ENCODE peak calls at places on chromosome 17, in nine cellular contexts. One of them, this sample, is unnamed.

GRCh38 chr17:79742951-79743476 is 12.3 kb downstream of the ENPP7 start:
- DNase-seq in GOT3: no peak
- DNase-seq in EH: no peak
- DNase-seq in endodermal cell: no peak
- DNase-seq in ELR: no peak
- DNase-seq in A549: no peak
- DNase-seq in activated CD4-positive, alpha-beta T cell treated with anti-CD3 and anti-CD28 coated beads, Interleukin-2, amount 50 U/mL, for 48 hours: no peak
- DNase-seq in NAMALWA: no peak
- DNase-seq in NCI-H2081: no peak
- DNase-seq in this sample: no peak

GRCh38 chr17:62869885-62870580 is 61.9 kb upstream of the MARCHF10 start:
- DNase-seq in GOT3: no peak
- DNase-seq in EH: peak
- DNase-seq in endodermal cell: peak
- DNase-seq in ELR: peak
- DNase-seq in A549: peak
- DNase-seq in activated CD4-positive, alpha-beta T cell treated with anti-CD3 and anti-CD28 coated beads, Interleukin-2, amount 50 U/mL, for 48 hours: no peak
- DNase-seq in NAMALWA: no peak
- DNase-seq in NCI-H2081: no peak
- DNase-seq in this sample: peak

GRCh38 chr17:35731239-35731931 is at the start of gene RASL10B:
- DNase-seq in GOT3: no peak
- DNase-seq in EH: peak
- DNase-seq in endodermal cell: peak
- DNase-seq in ELR: peak
- DNase-seq in A549: no peak
- DNase-seq in activated CD4-positive, alpha-beta T cell treated with anti-CD3 and anti-CD28 coated beads, Interleukin-2, amount 50 U/mL, for 48 hours: peak
- DNase-seq in NAMALWA: no peak
- DNase-seq in NCI-H2081: peak
- DNase-seq in this sample: no peak

GRCh38 chr17:76902476-76902875 is 34.3 kb downstream of the MGAT5B start:
- DNase-seq in GOT3: no peak
- DNase-seq in EH: no peak
- DNase-seq in endodermal cell: no peak
- DNase-seq in ELR: no peak
- DNase-seq in A549: no peak
- DNase-seq in activated CD4-positive, alpha-beta T cell treated with anti-CD3 and anti-CD28 coated beads, Interleukin-2, amount 50 U/mL, for 48 hours: no peak
- DNase-seq in NAMALWA: no peak
- DNase-seq in NCI-H2081: no peak
- DNase-seq in this sample: no peak

GRCh38 chr17:491086-492014 is 138.7 kb upstream of the RPH3AL start:
- DNase-seq in GOT3: no peak
- DNase-seq in EH: peak
- DNase-seq in endodermal cell: peak
- DNase-seq in ELR: peak
- DNase-seq in A549: peak
- DNase-seq in activated CD4-positive, alpha-beta T cell treated with anti-CD3 and anti-CD28 coated beads, Interleukin-2, amount 50 U/mL, for 48 hours: peak
- DNase-seq in NAMALWA: no peak
- DNase-seq in NCI-H2081: no peak
- DNase-seq in this sample: no peak

GRCh38 chr17:2271985-2272702 is 31.4 kb downstream of the SMG6 start:
- DNase-seq in GOT3: no peak
- DNase-seq in EH: no peak
- DNase-seq in endodermal cell: no peak
- DNase-seq in ELR: no peak
- DNase-seq in A549: no peak
- DNase-seq in activated CD4-positive, alpha-beta T cell treated with anti-CD3 and anti-CD28 coated beads, Interleukin-2, amount 50 U/mL, for 48 hours: no peak
- DNase-seq in NAMALWA: no peak
- DNase-seq in NCI-H2081: no peak
- DNase-seq in this sample: no peak

GRCh38 chr17:42821176-42821575 is 2.9 kb downstream of the BECN1 start:
- DNase-seq in GOT3: no peak
- DNase-seq in EH: no peak
- DNase-seq in endodermal cell: no peak
- DNase-seq in ELR: no peak
- DNase-seq in A549: no peak
- DNase-seq in activated CD4-positive, alpha-beta T cell treated with anti-CD3 and anti-CD28 coated beads, Interleukin-2, amount 50 U/mL, for 48 hours: no peak
- DNase-seq in NAMALWA: no peak
- DNase-seq in NCI-H2081: no peak
- DNase-seq in this sample: no peak

GRCh38 chr17:34252138-34252889 is 2.8 kb upstream of the CCL2 start:
- DNase-seq in GOT3: peak
- DNase-seq in EH: peak
- DNase-seq in endodermal cell: peak
- DNase-seq in ELR: peak
- DNase-seq in A549: peak
- DNase-seq in activated CD4-positive, alpha-beta T cell treated with anti-CD3 and anti-CD28 coated beads, Interleukin-2, amount 50 U/mL, for 48 hours: no peak
- DNase-seq in NAMALWA: peak
- DNase-seq in NCI-H2081: no peak
- DNase-seq in this sample: no peak

GRCh38 chr17:18141210-18141803 is 32.8 kb downstream of the MYO15A start:
- DNase-seq in GOT3: no peak
- DNase-seq in EH: peak
- DNase-seq in endodermal cell: no peak
- DNase-seq in ELR: peak
- DNase-seq in A549: peak
- DNase-seq in activated CD4-positive, alpha-beta T cell treated with anti-CD3 and anti-CD28 coated beads, Interleukin-2, amount 50 U/mL, for 48 hours: peak
- DNase-seq in NAMALWA: peak
- DNase-seq in NCI-H2081: peak
- DNase-seq in this sample: peak

GRCh38 chr17:36524428-36524876 is 10.2 kb downstream of the MYO19 start:
- DNase-seq in GOT3: no peak
- DNase-seq in EH: peak
- DNase-seq in endodermal cell: no peak
- DNase-seq in ELR: peak
- DNase-seq in A549: no peak
- DNase-seq in activated CD4-positive, alpha-beta T cell treated with anti-CD3 and anti-CD28 coated beads, Interleukin-2, amount 50 U/mL, for 48 hours: no peak
- DNase-seq in NAMALWA: no peak
- DNase-seq in NCI-H2081: no peak
- DNase-seq in this sample: peak

GRCh38 chr17:35603674-35604073 is 16.6 kb downstream of the AP2B1 start:
- DNase-seq in GOT3: no peak
- DNase-seq in EH: no peak
- DNase-seq in endodermal cell: no peak
- DNase-seq in ELR: no peak
- DNase-seq in A549: no peak
- DNase-seq in activated CD4-positive, alpha-beta T cell treated with anti-CD3 and anti-CD28 coated beads, Interleukin-2, amount 50 U/mL, for 48 hours: no peak
- DNase-seq in NAMALWA: no peak
- DNase-seq in NCI-H2081: no peak
- DNase-seq in this sample: no peak

GRCh38 chr17:48045270-48046001 is 2.7 kb upstream of the NFE2L1 start:
- DNase-seq in GOT3: no peak
- DNase-seq in EH: peak
- DNase-seq in endodermal cell: no peak
- DNase-seq in ELR: peak
- DNase-seq in A549: no peak
- DNase-seq in activated CD4-positive, alpha-beta T cell treated with anti-CD3 and anti-CD28 coated beads, Interleukin-2, amount 50 U/mL, for 48 hours: no peak
- DNase-seq in NAMALWA: no peak
- DNase-seq in NCI-H2081: no peak
- DNase-seq in this sample: no peak

GRCh38 chr17:7989781-7990655 is 12.4 kb upstream of the GUCY2D start:
- DNase-seq in GOT3: peak
- DNase-seq in EH: peak
- DNase-seq in endodermal cell: peak
- DNase-seq in ELR: peak
- DNase-seq in A549: peak
- DNase-seq in activated CD4-positive, alpha-beta T cell treated with anti-CD3 and anti-CD28 coated beads, Interleukin-2, amount 50 U/mL, for 48 hours: peak
- DNase-seq in NAMALWA: peak
- DNase-seq in NCI-H2081: peak
- DNase-seq in this sample: peak

GRCh38 chr17:602436-602835 is 112.2 kb downstream of the VPS53 start:
- DNase-seq in GOT3: no peak
- DNase-seq in EH: peak
- DNase-seq in endodermal cell: no peak
- DNase-seq in ELR: no peak
- DNase-seq in A549: no peak
- DNase-seq in activated CD4-positive, alpha-beta T cell treated with anti-CD3 and anti-CD28 coated beads, Interleukin-2, amount 50 U/mL, for 48 hours: no peak
- DNase-seq in NAMALWA: no peak
- DNase-seq in NCI-H2081: no peak
- DNase-seq in this sample: no peak

GRCh38 chr17:75482098-75482943 is 25.9 kb downstream of the TMEM94 start:
- DNase-seq in GOT3: no peak
- DNase-seq in EH: no peak
- DNase-seq in endodermal cell: no peak
- DNase-seq in ELR: no peak
- DNase-seq in A549: no peak
- DNase-seq in activated CD4-positive, alpha-beta T cell treated with anti-CD3 and anti-CD28 coated beads, Interleukin-2, amount 50 U/mL, for 48 hours: no peak
- DNase-seq in NAMALWA: no peak
- DNase-seq in NCI-H2081: no peak
- DNase-seq in this sample: no peak

GRCh38 chr17:3639981-3640596 is 3.5 kb downstream of the CTNS start:
- DNase-seq in GOT3: no peak
- DNase-seq in EH: peak
- DNase-seq in endodermal cell: no peak
- DNase-seq in ELR: no peak
- DNase-seq in A549: no peak
- DNase-seq in activated CD4-positive, alpha-beta T cell treated with anti-CD3 and anti-CD28 coated beads, Interleukin-2, amount 50 U/mL, for 48 hours: peak
- DNase-seq in NAMALWA: peak
- DNase-seq in NCI-H2081: no peak
- DNase-seq in this sample: peak

GRCh38 chr17:82215095-82215971 is 2.7 kb upstream of the CCDC57 start:
- DNase-seq in GOT3: no peak
- DNase-seq in EH: peak
- DNase-seq in endodermal cell: peak
- DNase-seq in ELR: no peak
- DNase-seq in A549: peak
- DNase-seq in activated CD4-positive, alpha-beta T cell treated with anti-CD3 and anti-CD28 coated beads, Interleukin-2, amount 50 U/mL, for 48 hours: no peak
- DNase-seq in NAMALWA: no peak
- DNase-seq in NCI-H2081: no peak
- DNase-seq in this sample: peak

GRCh38 chr17:81064746-81065475 is 30.0 kb downstream of the BAIAP2 start:
- DNase-seq in GOT3: no peak
- DNase-seq in EH: peak
- DNase-seq in endodermal cell: peak
- DNase-seq in ELR: no peak
- DNase-seq in A549: no peak
- DNase-seq in activated CD4-positive, alpha-beta T cell treated with anti-CD3 and anti-CD28 coated beads, Interleukin-2, amount 50 U/mL, for 48 hours: no peak
- DNase-seq in NAMALWA: no peak
- DNase-seq in NCI-H2081: no peak
- DNase-seq in this sample: no peak

GRCh38 chr17:75081611-75082540 is 5.9 kb upstream of the SLC16A5 start:
- DNase-seq in GOT3: no peak
- DNase-seq in EH: no peak
- DNase-seq in endodermal cell: peak
- DNase-seq in ELR: no peak
- DNase-seq in A549: no peak
- DNase-seq in activated CD4-positive, alpha-beta T cell treated with anti-CD3 and anti-CD28 coated beads, Interleukin-2, amount 50 U/mL, for 48 hours: no peak
- DNase-seq in NAMALWA: no peak
- DNase-seq in NCI-H2081: no peak
- DNase-seq in this sample: no peak

GRCh38 chr17:12625092-12625491 is 40.6 kb upstream of the MYOCD start:
- DNase-seq in GOT3: no peak
- DNase-seq in EH: no peak
- DNase-seq in endodermal cell: no peak
- DNase-seq in ELR: no peak
- DNase-seq in A549: no peak
- DNase-seq in activated CD4-positive, alpha-beta T cell treated with anti-CD3 and anti-CD28 coated beads, Interleukin-2, amount 50 U/mL, for 48 hours: no peak
- DNase-seq in NAMALWA: no peak
- DNase-seq in NCI-H2081: no peak
- DNase-seq in this sample: no peak

GRCh38 chr17:40110457-40110856 is 10.1 kb upstream of the NR1D1 start:
- DNase-seq in GOT3: no peak
- DNase-seq in EH: no peak
- DNase-seq in endodermal cell: no peak
- DNase-seq in ELR: no peak
- DNase-seq in A549: no peak
- DNase-seq in activated CD4-positive, alpha-beta T cell treated with anti-CD3 and anti-CD28 coated beads, Interleukin-2, amount 50 U/mL, for 48 hours: no peak
- DNase-seq in NAMALWA: no peak
- DNase-seq in NCI-H2081: no peak
- DNase-seq in this sample: no peak

GRCh38 chr17:50370052-50370451 is 2.9 kb downstream of the MRPL27 start:
- DNase-seq in GOT3: no peak
- DNase-seq in EH: no peak
- DNase-seq in endodermal cell: no peak
- DNase-seq in ELR: no peak
- DNase-seq in A549: no peak
- DNase-seq in activated CD4-positive, alpha-beta T cell treated with anti-CD3 and anti-CD28 coated beads, Interleukin-2, amount 50 U/mL, for 48 hours: no peak
- DNase-seq in NAMALWA: no peak
- DNase-seq in NCI-H2081: no peak
- DNase-seq in this sample: no peak

GRCh38 chr17:62692721-62693431 is 65.4 kb downstream of the MRC2 start:
- DNase-seq in GOT3: no peak
- DNase-seq in EH: peak
- DNase-seq in endodermal cell: peak
- DNase-seq in ELR: peak
- DNase-seq in A549: peak
- DNase-seq in activated CD4-positive, alpha-beta T cell treated with anti-CD3 and anti-CD28 coated beads, Interleukin-2, amount 50 U/mL, for 48 hours: peak
- DNase-seq in NAMALWA: peak
- DNase-seq in NCI-H2081: no peak
- DNase-seq in this sample: no peak

GRCh38 chr17:28675980-28676379 is 14.0 kb downstream of the SUPT6H start:
- DNase-seq in GOT3: no peak
- DNase-seq in EH: no peak
- DNase-seq in endodermal cell: peak
- DNase-seq in ELR: peak
- DNase-seq in A549: peak
- DNase-seq in activated CD4-positive, alpha-beta T cell treated with anti-CD3 and anti-CD28 coated beads, Interleukin-2, amount 50 U/mL, for 48 hours: no peak
- DNase-seq in NAMALWA: peak
- DNase-seq in NCI-H2081: no peak
- DNase-seq in this sample: peak

GRCh38 chr17:76388966-76389888 is 4.8 kb downstream of the SPHK1 start:
- DNase-seq in GOT3: no peak
- DNase-seq in EH: no peak
- DNase-seq in endodermal cell: peak
- DNase-seq in ELR: peak
- DNase-seq in A549: peak
- DNase-seq in activated CD4-positive, alpha-beta T cell treated with anti-CD3 and anti-CD28 coated beads, Interleukin-2, amount 50 U/mL, for 48 hours: no peak
- DNase-seq in NAMALWA: no peak
- DNase-seq in NCI-H2081: no peak
- DNase-seq in this sample: no peak